ENCODE peak calls at places on chromosomes 6 and 20, in five cellular contexts. E is A549, U is esophagus muscularis mucosa, I is uterus, H is vagina. W is an unnamed sample.

GRCh38 chr6:68343901-68344300 is 291.2 kb upstream of the ADGRB3 start:
- DNase-seq in E (peak), U (no peak), I (no peak), H (no peak), W (peak)

GRCh38 chr6:149365197-149365596 is 34.9 kb upstream of the SUMO4 start:
- DNase-seq in E (no peak), U (no peak), I (no peak), H (no peak), W (no peak)

GRCh38 chr6:5366941-5367340 is 105.6 kb downstream of the FARS2 start:
- DNase-seq in E (no peak), U (no peak), I (no peak), H (no peak), W (no peak)

GRCh38 chr20:25692499-25692898 is 4.2 kb downstream of the ZNF337 start:
- DNase-seq in E (no peak), U (no peak), I (no peak), H (no peak), W (no peak)

GRCh38 chr6:135438907-135439535 is 58.5 kb downstream of the AHI1 start:
- DNase-seq in E (no peak), U (no peak), I (no peak), H (no peak), W (peak)

GRCh38 chr6:71011861-71012260 is 55.0 kb upstream of the B3GAT2 start:
- DNase-seq in E (no peak), U (no peak), I (no peak), H (no peak), W (no peak)

GRCh38 chr6:4775591-4776492 is at the start of gene CDYL:
- DNase-seq in E (peak), U (peak), I (peak), H (peak), W (peak)

GRCh38 chr6:121441477-121441876 is 6.0 kb downstream of the GJA1 start:
- DNase-seq in E (no peak), U (no peak), I (no peak), H (no peak), W (no peak)

GRCh38 chr6:110858562-110859214 is 15.9 kb upstream of the AMD1 start:
- DNase-seq in E (no peak), U (no peak), I (no peak), H (no peak), W (no peak)

GRCh38 chr20:62913043-62913630 is 13.2 kb downstream of the DIDO1 start:
- DNase-seq in E (no peak), U (no peak), I (no peak), H (no peak), W (no peak)

GRCh38 chr20:62908971-62909791 is 17.1 kb downstream of the DIDO1 start:
- DNase-seq in E (no peak), U (no peak), I (no peak), H (no peak), W (no peak)

GRCh38 chr20:62910217-62910766 is 16.0 kb downstream of the DIDO1 start:
- DNase-seq in E (no peak), U (no peak), I (no peak), H (no peak), W (no peak)

GRCh38 chr20:62911701-62912280 is 14.5 kb downstream of the DIDO1 start:
- DNase-seq in E (no peak), U (no peak), I (no peak), H (no peak), W (no peak)

GRCh38 chr20:62910777-62911497 is 15.4 kb downstream of the DIDO1 start:
- DNase-seq in E (no peak), U (no peak), I (no peak), H (no peak), W (no peak)
- TF ChIP-seq POLR2A in E (no peak), U (no peak), I (no peak), H (no peak), W (no peak)

DNA sequence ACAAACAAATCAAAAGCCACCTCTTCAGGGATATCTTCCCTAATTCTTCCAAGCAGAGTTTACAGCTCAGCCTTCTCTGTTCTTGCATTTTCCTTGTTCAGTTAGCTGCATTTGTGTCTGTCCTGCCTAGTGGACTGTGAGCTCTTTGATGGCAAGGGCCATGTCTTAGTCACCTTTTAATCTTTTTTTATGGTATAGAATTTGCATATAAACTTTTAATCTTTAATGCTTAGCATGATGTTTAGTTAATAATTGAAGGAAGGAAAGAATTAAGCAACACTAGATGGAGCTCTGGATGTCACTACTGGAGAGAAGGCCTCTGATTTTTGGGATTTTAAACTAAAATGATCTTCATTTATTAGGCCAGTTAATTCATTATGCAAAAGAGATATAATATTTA is 12.1 kb downstream of the PPP2R5D start:
- DNase-seq in E (no peak), U (no peak), I (no peak), H (no peak), W (no peak)
- TF ChIP-seq POLR2A in E (no peak), U (no peak), I (no peak), H (no peak), W (no peak)

DNA sequence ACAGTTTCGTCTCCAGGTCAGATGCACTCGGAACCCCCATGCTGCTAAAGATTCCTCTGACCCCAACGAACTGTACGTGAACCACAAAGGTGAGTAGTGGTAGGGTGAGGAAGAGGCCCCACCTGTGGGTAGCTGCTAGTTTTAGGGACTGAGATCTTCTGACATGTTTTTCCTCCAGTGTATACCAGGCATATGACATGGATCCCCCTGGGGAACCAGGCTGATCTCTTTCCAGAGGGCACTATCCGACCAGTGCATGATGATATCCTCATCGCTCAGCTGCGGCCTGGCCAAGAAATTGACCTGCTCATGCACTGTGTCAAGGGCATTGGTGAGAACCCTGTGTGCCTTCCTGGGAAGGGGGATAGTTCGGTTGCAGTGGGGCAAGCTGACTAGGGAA is 3.2 kb downstream of the POLR1C start:
- DNase-seq in E (no peak), U (no peak), I (no peak), H (no peak), W (no peak)
- TF ChIP-seq POLR2A in E (no peak), U (no peak), I (no peak), H (no peak), W (no peak)

GRCh38 chr20:6636209-6637159 is 131.0 kb upstream of the BMP2 start:
- DNase-seq in E (peak), U (peak), I (peak), H (no peak), W (no peak)
- TF ChIP-seq POLR2A in E (no peak), U (no peak), I (no peak), H (no peak), W (no peak)